ENCODE peak calls at places on chromosomes 3 and 15, in ten cellular contexts. N, J, P, L, I, U, K, C, W and D are unnamed samples.

GRCh38 chr3:38640661-38641441 is 8.6 kb downstream of the SCN5A start:
- DNase-seq in N (no peak), J (no peak), P (no peak), L (no peak), I (no peak), U (no peak), K (no peak), C (no peak), W (no peak), D (no peak)

GRCh38 chr15:49331951-49332350 is 91.1 kb upstream of the FGF7 start:
- DNase-seq in N (peak), J (no peak), P (peak), L (no peak), I (no peak), U (no peak), K (no peak), C (peak), W (no peak), D (no peak)

GRCh38 chr3:185939721-185940120 is 1.9 kb upstream of the TRA2B start:
- DNase-seq in N (peak), J (no peak), P (no peak), L (peak), I (no peak), U (no peak), K (no peak), C (peak), W (no peak), D (no peak)

GRCh38 chr15:76932090-76932966 is 779 bp downstream of the RCN2 start:
- DNase-seq in N (peak), J (peak), P (no peak), L (no peak), I (peak), U (no peak), K (no peak), C (peak), W (peak), D (no peak)

GRCh38 chr3:156135921-156136655 is 15.7 kb downstream of the KCNAB1 start:
- DNase-seq in N (peak), J (no peak), P (no peak), L (no peak), I (no peak), U (peak), K (no peak), C (no peak), W (no peak), D (no peak)

GRCh38 chr15:66654718-66655375 is 47.2 kb upstream of the SMAD6 start:
- DNase-seq in N (no peak), J (peak), P (no peak), L (no peak), I (no peak), U (no peak), K (no peak), C (no peak), W (no peak), D (no peak)

GRCh38 chr15:44193651-44194396 is 1.2 kb downstream of the FRMD5 start:
- DNase-seq in N (peak), J (no peak), P (peak), L (no peak), I (peak), U (peak), K (no peak), C (peak), W (no peak), D (peak)

GRCh38 chr3:146750196-146750595 is 145.1 kb upstream of the PLSCR5 start:
- DNase-seq in N (peak), J (no peak), P (peak), L (peak), I (peak), U (no peak), K (no peak), C (peak), W (no peak), D (no peak)

GRCh38 chr3:158770254-158771017 is 31.4 kb upstream of the MFSD1 start:
- DNase-seq in N (peak), J (no peak), P (peak), L (no peak), I (peak), U (no peak), K (no peak), C (peak), W (no peak), D (no peak)

GRCh38 chr3:9387322-9387655 is 10.1 kb upstream of the SETD5 start:
- DNase-seq in N (no peak), J (no peak), P (no peak), L (no peak), I (no peak), U (no peak), K (no peak), C (no peak), W (no peak), D (no peak)

GRCh38 chr15:79682285-79682684 is 214.5 kb downstream of the MTHFS start:
- DNase-seq in N (peak), J (no peak), P (peak), L (peak), I (peak), U (no peak), K (no peak), C (peak), W (no peak), D (no peak)

GRCh38 chr15:77014137-77015081 is 19.5 kb downstream of the PSTPIP1 start:
- DNase-seq in N (no peak), J (peak), P (no peak), L (no peak), I (no peak), U (no peak), K (no peak), C (no peak), W (no peak), D (peak)

GRCh38 chr3:47932431-47932830 is 83.8 kb downstream of the MAP4 start:
- DNase-seq in N (peak), J (no peak), P (no peak), L (no peak), I (peak), U (no peak), K (no peak), C (peak), W (no peak), D (no peak)

GRCh38 chr3:30914696-30915095 is 20.2 kb upstream of the GADL1 start:
- DNase-seq in N (peak), J (no peak), P (peak), L (no peak), I (peak), U (no peak), K (no peak), C (no peak), W (no peak), D (no peak)

GRCh38 chr15:62739082-62739481 is 303.5 kb upstream of the TPM1 start:
- DNase-seq in N (peak), J (no peak), P (no peak), L (peak), I (peak), U (no peak), K (no peak), C (peak), W (no peak), D (no peak)

GRCh38 chr3:30810617-30811016 is 83.8 kb downstream of the GADL1 start:
- DNase-seq in N (no peak), J (no peak), P (no peak), L (no peak), I (no peak), U (no peak), K (no peak), C (no peak), W (peak), D (no peak)

GRCh38 chr3:168620854-168621253 is 525.1 kb upstream of the GOLIM4 start:
- DNase-seq in N (peak), J (no peak), P (no peak), L (no peak), I (peak), U (peak), K (no peak), C (peak), W (no peak), D (no peak)

GRCh38 chr3:124768812-124769211 is 38.6 kb downstream of the UMPS start:
- DNase-seq in N (no peak), J (no peak), P (no peak), L (no peak), I (peak), U (peak), K (no peak), C (no peak), W (no peak), D (peak)

GRCh38 chr3:33773627-33774026 is 24.8 kb upstream of the PDCD6IP start:
- DNase-seq in N (peak), J (no peak), P (peak), L (no peak), I (no peak), U (no peak), K (no peak), C (peak), W (no peak), D (no peak)

GRCh38 chr3:49248828-49249227 is 28.2 kb downstream of the C3orf62 start:
- DNase-seq in N (peak), J (no peak), P (no peak), L (no peak), I (peak), U (no peak), K (no peak), C (no peak), W (peak), D (peak)

GRCh38 chr3:152641198-152641597 is 193.7 kb upstream of the P2RY1 start:
- DNase-seq in N (no peak), J (no peak), P (no peak), L (no peak), I (no peak), U (no peak), K (no peak), C (no peak), W (no peak), D (no peak)

GRCh38 chr3:177468331-177468730 is 271.0 kb upstream of the TBL1XR1 start:
- DNase-seq in N (peak), J (no peak), P (peak), L (peak), I (peak), U (no peak), K (no peak), C (peak), W (no peak), D (no peak)

GRCh38 chr3:9565316-9565715 is 11.7 kb upstream of the LHFPL4 start:
- DNase-seq in N (no peak), J (no peak), P (no peak), L (no peak), I (no peak), U (no peak), K (no peak), C (no peak), W (no peak), D (no peak)

GRCh38 chr3:162400697-162401096 is 904.1 kb downstream of the OTOL1 start:
- DNase-seq in N (no peak), J (no peak), P (no peak), L (no peak), I (no peak), U (no peak), K (no peak), C (peak), W (no peak), D (no peak)

GRCh38 chr3:34683851-34684250 is 885.4 kb downstream of the PDCD6IP start:
- DNase-seq in N (peak), J (peak), P (no peak), L (no peak), I (peak), U (peak), K (no peak), C (peak), W (peak), D (peak)

GRCh38 chr15:22978691-22979068 is 1.5 kb downstream of the CYFIP1 start:
- DNase-seq in N (no peak), J (no peak), P (no peak), L (no peak), I (no peak), U (no peak), K (no peak), C (no peak), W (no peak), D (no peak)

GRCh38 chr3:28349397-28350000 is 875 bp upstream of the AZI2 start:
- DNase-seq in N (peak), J (no peak), P (no peak), L (peak), I (no peak), U (peak), K (no peak), C (no peak), W (no peak), D (no peak)

GRCh38 chr3:70840106-70840870 is 527.9 kb upstream of the MDFIC2 start:
- DNase-seq in N (no peak), J (no peak), P (no peak), L (no peak), I (no peak), U (no peak), K (no peak), C (no peak), W (no peak), D (no peak)

GRCh38 chr15:40093224-40093842 is 15.3 kb downstream of the BMF start:
- DNase-seq in N (peak), J (no peak), P (no peak), L (no peak), I (no peak), U (no peak), K (no peak), C (peak), W (peak), D (no peak)

GRCh38 chr3:26622634-26623408 is at the start of gene LRRC3B:
- DNase-seq in N (no peak), J (no peak), P (no peak), L (no peak), I (no peak), U (no peak), K (no peak), C (no peak), W (no peak), D (no peak)